ENCODE peak calls at places on chromosomes 6 and 20, in six cellular contexts. R is uterus; U is WERI-Rb-1; O is dorsolateral prefrontal cortex; Q is tibial nerve; P is CD8-positive, alpha-beta T cell. V is an unnamed sample.

GRCh38 chr6:2111162-2111677 is 134.2 kb downstream of the GMDS start:
- DNase-seq in R (no peak), O (no peak), U (no peak), Q (no peak), P (no peak), V (no peak)

GRCh38 chr20:16974855-16975162 is 226.7 kb downstream of the OTOR start:
- DNase-seq in O (no peak), U (no peak), Q (no peak), R (no peak), P (no peak), V (no peak)

GRCh38 chr6:128244751-128245405 is 275.5 kb downstream of the PTPRK start:
- DNase-seq in P (no peak), Q (no peak), O (no peak), R (no peak), U (no peak), V (no peak)

GRCh38 chr6:3230275-3231212 is 3.1 kb upstream of the TUBB2B start:
- DNase-seq in U (peak), Q (peak), R (no peak), O (no peak), P (no peak), V (no peak)

GRCh38 chr6:112203577-112204349 is 50.6 kb downstream of the LAMA4 start:
- DNase-seq in O (no peak), P (no peak), R (no peak), U (no peak), Q (no peak), V (no peak)

GRCh38 chr6:9250852-9251251 is 815.5 kb upstream of the SLC35B3 start:
- DNase-seq in Q (no peak), R (no peak), P (no peak), U (peak), O (no peak), V (no peak)

GRCh38 chr6:139364302-139364981 is 10.0 kb downstream of the CITED2 start:
- DNase-seq in U (no peak), P (no peak), Q (no peak), R (no peak), O (no peak), V (no peak)

GRCh38 chr6:111777357-111777756 is 95.9 kb downstream of the FYN start:
- DNase-seq in P (no peak), U (no peak), O (no peak), Q (no peak), R (no peak), V (no peak)

GRCh38 chr20:45111799-45112471 is 3.0 kb downstream of the WFDC5 start:
- DNase-seq in U (peak), O (no peak), P (no peak), R (no peak), Q (no peak), V (no peak)

GRCh38 chr6:21559238-21559637 is 34.3 kb upstream of the SOX4 start:
- DNase-seq in U (no peak), O (no peak), R (no peak), P (no peak), Q (no peak), V (no peak)

GRCh38 chr6:110951986-110952794 is 6.3 kb upstream of the GTF3C6 start:
- DNase-seq in U (no peak), R (no peak), P (no peak), Q (no peak), O (no peak), V (no peak)

GRCh38 chr6:11231564-11232176 is 798 bp downstream of the NEDD9 start:
- DNase-seq in P (no peak), O (no peak), Q (no peak), U (no peak), R (no peak), V (no peak)

GRCh38 chr6:127516676-127517273 is 2.4 kb downstream of the MTCL3 start:
- DNase-seq in O (peak), R (no peak), U (peak), P (peak), Q (peak), V (no peak)

GRCh38 chr20:63071541-63072181 is 64.9 kb upstream of the BHLHE23 start:
- DNase-seq in P (no peak), U (peak), R (no peak), Q (no peak), O (peak), V (no peak)

GRCh38 chr20:47133809-47134456 is 222.6 kb downstream of the ZMYND8 start:
- DNase-seq in O (no peak), P (no peak), U (peak), Q (no peak), R (no peak), V (no peak)

DNA sequence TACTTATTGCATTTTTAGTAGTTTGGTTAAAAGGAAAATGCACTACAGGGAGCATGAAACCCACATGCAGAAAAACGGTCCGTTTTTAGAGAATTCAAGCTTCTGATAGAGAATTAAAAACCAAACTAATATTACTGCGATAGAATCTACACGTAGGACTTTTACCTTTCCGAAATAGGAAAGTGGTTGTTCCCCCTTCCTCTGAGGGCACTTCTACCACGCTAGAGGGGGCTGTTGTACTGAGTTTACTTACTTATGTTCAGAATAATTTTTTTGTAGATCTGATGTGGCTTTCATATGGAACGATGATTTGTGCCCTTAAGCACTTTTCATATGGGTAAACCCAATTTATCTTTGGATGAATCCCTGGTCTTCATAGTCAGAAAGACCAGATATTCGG is 264.3 kb upstream of the PLN start:
- DNase-seq in R (peak), O (no peak), P (peak), U (peak), Q (peak), V (peak)
- TF ChIP-seq CTCF in R (peak), O (peak), P (peak), U (peak), Q (peak), V (peak)

GRCh38 chr20:25229486-25230176 is 18.3 kb upstream of the PYGB start:
- DNase-seq in P (no peak), R (no peak), U (no peak), Q (no peak), O (no peak), V (no peak)

GRCh38 chr20:25230177-25230831 is 17.6 kb upstream of the PYGB start:
- DNase-seq in R (no peak), U (no peak), P (no peak), Q (no peak), O (no peak), V (no peak)

GRCh38 chr20:25236450-25237304 is 11.2 kb upstream of the PYGB start:
- DNase-seq in U (no peak), P (no peak), R (no peak), Q (no peak), O (no peak), V (no peak)

GRCh38 chr20:25237610-25238318 is 10.1 kb upstream of the PYGB start:
- DNase-seq in R (peak), Q (peak), P (no peak), U (no peak), O (no peak), V (no peak)

GRCh38 chr20:25233016-25233772 is 14.7 kb upstream of the PYGB start:
- DNase-seq in U (no peak), P (no peak), R (no peak), Q (peak), O (no peak), V (no peak)
- H3K4me3 ChIP-seq in U (no peak), P (no peak), R (no peak), Q (no peak), O (no peak), V (no peak)

DNA sequence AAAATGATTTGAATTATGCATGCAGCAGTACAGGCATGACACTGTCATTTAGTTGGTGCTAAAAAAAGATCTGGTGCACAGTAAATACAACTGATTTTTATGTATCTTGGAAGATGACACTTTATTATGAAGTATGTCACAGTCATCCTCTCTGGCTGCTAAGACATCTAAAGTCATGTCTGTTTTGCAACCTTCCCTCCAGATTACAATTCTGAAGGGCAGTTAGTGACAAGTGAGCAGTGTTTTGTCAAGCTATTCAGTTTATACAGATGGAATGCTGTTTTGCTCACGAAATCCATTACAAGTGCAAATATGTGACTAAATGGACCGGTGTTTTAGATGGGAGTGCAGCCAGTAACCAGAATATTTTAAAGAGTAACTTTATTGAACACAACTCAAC is 736.4 kb downstream of the EPHA7 start:
- DNase-seq in U (no peak), P (no peak), O (no peak), Q (no peak), R (no peak), V (no peak)
- TF ChIP-seq CTCF in U (no peak), P (no peak), O (no peak), Q (no peak), R (no peak), V (no peak)

DNA sequence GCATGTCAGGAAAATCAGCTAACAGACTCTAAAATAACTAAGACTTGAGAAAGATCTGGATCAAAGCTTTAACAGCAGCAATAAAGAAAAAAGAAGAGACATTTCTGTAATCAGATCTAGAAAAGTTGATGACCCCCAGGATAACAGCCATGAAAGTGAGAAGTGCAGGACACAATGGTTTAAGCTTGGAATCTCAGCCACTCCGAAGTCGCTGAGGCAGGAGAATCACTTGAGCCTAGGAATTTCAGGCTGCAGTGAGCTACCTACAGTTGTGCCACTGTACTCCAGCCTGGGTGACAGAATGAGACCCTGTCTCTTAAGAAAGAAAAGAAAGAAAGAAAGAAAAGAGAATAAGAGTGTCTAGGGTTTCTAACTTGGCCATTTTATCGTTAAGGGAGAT is 544.1 kb downstream of the CD83 start:
- DNase-seq in P (no peak), R (no peak), U (no peak), O (no peak), Q (no peak), V (no peak)
- H3K4me3 ChIP-seq in P (no peak), R (no peak), U (no peak), O (no peak), Q (no peak), V (no peak)

GRCh38 chr6:156950084-156950483 is 172.9 kb downstream of the ARID1B start:
- DNase-seq in O (no peak), P (no peak), U (no peak), Q (no peak), R (no peak), V (no peak)

GRCh38 chr6:156948807-156949206 is 171.6 kb downstream of the ARID1B start:
- DNase-seq in U (no peak), Q (no peak), P (no peak), O (no peak), R (no peak), V (no peak)

GRCh38 chr6:156946370-156946936 is 169.3 kb downstream of the ARID1B start:
- DNase-seq in O (no peak), Q (no peak), R (no peak), P (no peak), U (no peak), V (no peak)

GRCh38 chr6:156948240-156948639 is 171.1 kb downstream of the ARID1B start:
- DNase-seq in U (no peak), Q (no peak), R (no peak), P (no peak), O (no peak), V (no peak)

GRCh38 chr6:156949376-156949775 is 172.2 kb downstream of the ARID1B start:
- DNase-seq in P (no peak), R (no peak), U (no peak), O (no peak), Q (no peak), V (no peak)
- TF ChIP-seq CTCF in P (no peak), R (no peak), U (no peak), O (no peak), Q (no peak), V (no peak)

GRCh38 chr6:37779902-37780628 is 39.5 kb upstream of the ZFAND3 start:
- DNase-seq in O (no peak), R (no peak), P (no peak), Q (no peak), U (no peak), V (no peak)

GRCh38 chr6:37783831-37784584 is 35.5 kb upstream of the ZFAND3 start:
- DNase-seq in R (peak), Q (peak), P (no peak), U (no peak), O (peak), V (no peak)

GRCh38 chr6:37783025-37783825 is 36.3 kb upstream of the ZFAND3 start:
- DNase-seq in R (peak), Q (no peak), P (no peak), O (peak), U (no peak), V (no peak)

GRCh38 chr6:37779111-37779800 is 40.3 kb upstream of the ZFAND3 start:
- DNase-seq in U (no peak), O (no peak), R (no peak), Q (no peak), P (no peak), V (no peak)

GRCh38 chr6:37781788-37782187 is 37.7 kb upstream of the ZFAND3 start:
- DNase-seq in U (no peak), O (no peak), R (no peak), Q (no peak), P (no peak), V (no peak)
- H3K4me3 ChIP-seq in U (no peak), O (no peak), R (no peak), Q (no peak), P (no peak), V (no peak)

DNA sequence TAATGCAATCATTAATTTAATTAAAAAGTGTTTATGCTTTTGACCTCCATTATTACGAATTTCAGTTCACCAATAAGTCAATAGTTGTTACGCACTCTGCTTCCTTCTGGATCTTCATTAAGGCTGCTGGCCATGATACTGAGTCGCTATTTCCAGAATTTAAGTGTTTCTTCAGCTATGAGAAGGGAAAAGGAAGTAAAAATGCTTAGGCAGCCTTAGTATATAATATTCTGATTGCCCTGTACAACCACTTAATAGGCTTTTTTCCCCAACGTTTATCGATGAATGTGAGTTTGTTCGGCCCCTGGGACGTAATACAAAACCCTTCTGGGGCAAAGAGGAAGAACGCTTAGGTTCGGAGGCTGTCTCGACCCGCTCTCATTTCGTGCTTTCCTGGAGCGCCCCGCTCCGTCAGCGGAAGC is 644 bp downstream of the OARD1 start:
- DNase-seq in O (no peak), P (no peak), Q (no peak), R (no peak), U (no peak), V (no peak)
- TF ChIP-seq CTCF in O (no peak), P (no peak), Q (no peak), R (no peak), U (peak), V (peak)

V was measured in GM12864.